ENCODE peak calls at places on chromosomes 12 and 14, in four cellular contexts. E, S, T and L are unnamed samples.

GRCh38 chr12:125050868-125051267 is 14.4 kb upstream of the AACS start:
- DNase-seq in E (no peak), S (no peak), T (no peak), L (no peak)

GRCh38 chr12:131493068-131493826 is 217.6 kb upstream of the SFSWAP start:
- DNase-seq in E (no peak), S (no peak), T (no peak), L (no peak)

GRCh38 chr12:105975351-105975750 is 163.4 kb downstream of the NUAK1 start:
- DNase-seq in E (no peak), S (no peak), T (no peak), L (no peak)

GRCh38 chr14:59771577-59771976 is 99.0 kb downstream of the RTN1 start:
- DNase-seq in E (peak; percentile 8), S (no peak), T (no peak), L (no peak)

GRCh38 chr14:100735271-100735670 is 8.6 kb downstream of the DLK1 start:
- DNase-seq in E (no peak), S (no peak), T (no peak), L (no peak)

GRCh38 chr14:68784298-68784910 is 8.5 kb downstream of the ZFP36L1 start:
- DNase-seq in E (no peak), S (no peak), T (no peak), L (peak; percentile 86)

GRCh38 chr14:21081521-21082184 is 11.5 kb downstream of the ARHGEF40 start:
- DNase-seq in E (no peak), S (no peak), T (no peak), L (no peak)

GRCh38 chr14:76514599-76514998 is 138.7 kb downstream of the ESRRB start:
- DNase-seq in E (no peak), S (no peak), T (no peak), L (no peak)

GRCh38 chr12:68373836-68374314 is 41.7 kb upstream of the MDM1 start:
- DNase-seq in E (no peak), S (no peak), T (no peak), L (no peak)

GRCh38 chr12:108821407-108822397 is 35.7 kb downstream of the SSH1 start:
- DNase-seq in E (no peak), S (no peak), T (no peak), L (no peak)

GRCh38 chr12:108207791-108208730 is 79.0 kb downstream of the WSCD2 start:
- DNase-seq in E (no peak), S (no peak), T (no peak), L (no peak)

GRCh38 chr14:67729072-67729561 is 27.4 kb downstream of the RDH12 start:
- DNase-seq in E (no peak), S (no peak), T (no peak), L (no peak)

GRCh38 chr12:29148958-29149690 is at the start of gene FAR2:
- DNase-seq in E (no peak), S (no peak), T (peak; percentile 56), L (peak; percentile 58)

GRCh38 chr12:107731376-107731775 is 29.6 kb downstream of the PRDM4 start:
- DNase-seq in E (no peak), S (no peak), T (no peak), L (no peak)

GRCh38 chr14:52131640-52132320 is 62.9 kb upstream of the NID2 start:
- DNase-seq in E (peak; percentile 73), S (peak; percentile 19), T (peak; percentile 14), L (peak; percentile 78)

GRCh38 chr14:87066221-87066817 is 926.7 kb downstream of the GALC start:
- DNase-seq in E (no peak), S (no peak), T (no peak), L (no peak)

GRCh38 chr14:29419736-29420135 is 507.9 kb downstream of the PRKD1 start:
- DNase-seq in E (no peak), S (no peak), T (no peak), L (no peak)

GRCh38 chr14:102907303-102907844 is 15.1 kb upstream of the AMN start:
- DNase-seq in E (no peak), S (no peak), T (no peak), L (no peak)

GRCh38 chr14:97299661-97300060 is 502.5 kb downstream of the VRK1 start:
- DNase-seq in E (no peak), S (no peak), T (no peak), L (no peak)

GRCh38 chr12:89707623-89707991 is 1.0 kb downstream of the ATP2B1 start:
- DNase-seq in E (no peak), S (no peak), T (peak; percentile 10), L (no peak)

GRCh38 chr12:104280703-104281458 is 22.7 kb upstream of the EID3 start:
- DNase-seq in E (peak; percentile 87), S (no peak), T (no peak), L (peak; percentile 88)